ENCODE peak calls at places on chromosomes 11 and 22, in six cellular contexts. T is NCI-H460, Q is fibroblast of villous mesenchyme, B is amniotic stem cell, C is anterior cingulate cortex, K is ureter. U is an unnamed sample.

GRCh38 chr11:10485646-10486045 is 30.6 kb downstream of the AMPD3 start:
- DNase-seq in T (no peak), Q (no peak), B (no peak), C (no peak), K (no peak), U (no peak)

GRCh38 chr22:37624876-37625275 is 14.6 kb upstream of the SH3BP1 start:
- DNase-seq in T (no peak), Q (no peak), B (no peak), C (no peak), K (no peak), U (no peak)

GRCh38 chr11:121418625-121419114 is 33.4 kb upstream of the SORL1 start:
- DNase-seq in T (no peak), Q (no peak), B (no peak), C (no peak), K (no peak), U (no peak)

GRCh38 chr22:30079952-30080533 is at the start of gene HORMAD2:
- DNase-seq in T (no peak), Q (peak; percentile 8), B (no peak), C (peak; percentile 18), K (no peak), U (no peak)

GRCh38 chr11:88555018-88555828 is 217.7 kb upstream of the CTSC start:
- DNase-seq in T (peak; percentile 73), Q (peak; percentile 97), B (peak; percentile 89), C (no peak), K (peak; percentile 48), U (peak; percentile 99)

GRCh38 chr11:76667271-76667818 is 3.2 kb downstream of the LRRC32 start:
- DNase-seq in T (no peak), Q (no peak), B (no peak), C (no peak), K (no peak), U (no peak)

GRCh38 chr11:2700415-2701211 is 819 bp upstream of the KCNQ1OT1 start:
- DNase-seq in T (peak; percentile 55), Q (peak; percentile 38), B (no peak), C (no peak), K (peak; percentile 77), U (no peak)

GRCh38 chr11:123407124-123407995 is 22.7 kb upstream of the GRAMD1B start:
- DNase-seq in T (peak; percentile 78), Q (peak; percentile 59), B (peak; percentile 47), C (no peak), K (peak; percentile 70), U (peak; percentile 19)

GRCh38 chr11:8745431-8745986 is 62.9 kb downstream of the RPL27A start:
- DNase-seq in T (no peak), Q (no peak), B (no peak), C (no peak), K (no peak), U (no peak)

GRCh38 chr11:77407613-77408012 is 66.3 kb downstream of the PAK1 start:
- DNase-seq in T (no peak), Q (peak; percentile 72), B (peak; percentile 80), C (no peak), K (peak; percentile 50), U (peak; percentile 83)

GRCh38 chr11:4539603-4540219 is 5.3 kb upstream of the OR52M1 start:
- DNase-seq in T (peak; percentile 40), Q (peak; percentile 34), B (peak; percentile 13), C (no peak), K (peak; percentile 53), U (no peak)

GRCh38 chr22:49728566-49729271 is 99.0 kb downstream of the BRD1 start:
- DNase-seq in T (no peak), Q (no peak), B (no peak), C (no peak), K (no peak), U (no peak)

GRCh38 chr22:19396561-19396933 is 35.0 kb downstream of the HIRA start:
- DNase-seq in T (no peak), Q (no peak), B (no peak), C (no peak), K (no peak), U (no peak)